ENCODE peak calls at places on chromosomes 4 and X, in four cellular contexts. C is K562, K is GM12878, O is HepG2. L is an unnamed sample.
A peak's percentile ranks its signal among the peaks of the same experiment; 100 is the strongest.

GRCh38 chr4:139523076-139523475 is 32.9 kb downstream of the SETD7 start:
- DNase-seq in C (no peak), K (no peak), O (no peak), L (no peak)

GRCh38 chr4:154313004-154313587 is 178.5 kb downstream of the DCHS2 start:
- DNase-seq in C (no peak), K (no peak), O (no peak), L (no peak)

GRCh38 chrX:123436512-123436911 is 252.4 kb downstream of the GRIA3 start:
- DNase-seq in C (no peak), K (no peak), O (no peak), L (no peak)

GRCh38 chr4:105088110-105088879 is 58.4 kb upstream of the TET2 start:
- DNase-seq in C (no peak), K (no peak), O (no peak), L (peak; percentile 5)

GRCh38 chrX:63920875-63921274 is 135.9 kb upstream of the ARHGEF9 start:
- DNase-seq in C (no peak), K (no peak), O (no peak), L (no peak)

GRCh38 chr4:78426972-78427371 is 124.6 kb upstream of the ANXA3 start:
- DNase-seq in C (no peak), K (peak; percentile 11), O (peak; percentile 13), L (peak; percentile 11)

GRCh38 chrX:132958086-132958703 is at the start of gene HS6ST2:
- DNase-seq in C (no peak), K (no peak), O (no peak), L (no peak)

GRCh38 chrX:68571292-68572256 is 72.7 kb downstream of the YIPF6 start:
- DNase-seq in C (peak; percentile 51), K (peak; percentile 39), O (no peak), L (peak; percentile 68)

GRCh38 chrX:112941209-112941788 is 100.7 kb upstream of the AMOT start:
- DNase-seq in C (no peak), K (peak; percentile 32), O (no peak), L (peak; percentile 0)

GRCh38 chrX:10387011-10387410 is 230.2 kb downstream of the CLCN4 start:
- DNase-seq in C (no peak), K (no peak), O (no peak), L (no peak)

GRCh38 chrX:34884693-34885277 is 57.8 kb upstream of the FAM47B start:
- DNase-seq in C (no peak), K (no peak), O (no peak), L (peak; percentile 33)

GRCh38 chrX:32842053-32842452 is 369.3 kb downstream of the DMD start:
- DNase-seq in C (no peak), K (no peak), O (no peak), L (no peak)

GRCh38 chr4:111943796-111944203 is 201.5 kb upstream of the FAM241A start:
- DNase-seq in C (peak; percentile 9), K (no peak), O (peak; percentile 28), L (peak; percentile 65)

GRCh38 chr4:158193171-158193749 is 17.0 kb upstream of the TMEM144 start:
- DNase-seq in C (peak; percentile 41), K (no peak), O (peak; percentile 43), L (peak; percentile 43)

GRCh38 chr4:20840648-20841190 is 140.5 kb downstream of the PACRGL start:
- DNase-seq in C (no peak), K (no peak), O (no peak), L (no peak)

GRCh38 chr4:21768349-21769310 is 179.9 kb downstream of the KCNIP4 start:
- DNase-seq in C (peak; percentile 13), K (no peak), O (peak; percentile 28), L (peak; percentile 40)

GRCh38 chrX:108199691-108200090 is 108.1 kb downstream of the ATG4A start:
- DNase-seq in C (peak; percentile 33), K (no peak), O (peak; percentile 2), L (peak; percentile 44)

GRCh38 chr4:8188743-8189550 is 10.1 kb upstream of the SH3TC1 start:
- DNase-seq in C (no peak), K (no peak), O (no peak), L (no peak)

GRCh38 chrX:68146054-68146453 is 287.2 kb downstream of the OPHN1 start:
- DNase-seq in C (peak; percentile 21), K (no peak), O (peak; percentile 39), L (peak; percentile 56)

GRCh38 chrX:9562851-9563250 is 98.0 kb downstream of the TBL1X start:
- DNase-seq in C (no peak), K (no peak), O (peak; percentile 63), L (peak; percentile 22)

GRCh38 chr4:878796-879729 is 53.1 kb downstream of the GAK start:
- DNase-seq in C (no peak), K (no peak), O (no peak), L (no peak)

DNA sequence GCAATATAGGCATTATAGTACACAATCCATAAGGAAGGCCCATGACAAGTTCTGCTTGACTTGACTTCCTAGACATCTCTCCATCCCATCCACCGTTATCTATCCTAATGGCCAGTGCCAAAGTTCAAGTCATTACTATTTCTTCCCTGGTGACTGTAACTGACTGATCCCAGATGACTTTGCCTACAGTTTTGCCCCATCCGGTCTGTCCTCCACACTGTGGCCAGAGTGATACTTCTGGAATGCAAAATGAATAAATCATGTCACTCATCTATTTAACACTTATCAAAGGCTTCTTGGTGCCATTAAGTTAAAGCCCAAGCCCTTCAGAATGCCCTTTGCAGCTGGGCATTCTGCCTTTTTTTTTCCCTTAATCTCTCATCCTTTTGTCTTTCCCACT is 130.8 kb downstream of the PPARGC1A start:
- DNase-seq in C (no peak), K (no peak), O (no peak), L (no peak)
- TF ChIP-seq ESRRA in C (no peak), K (no peak), O (no peak), L (no peak)

GRCh38 chrX:49760288-49760885 is 64.6 kb upstream of the PAGE1 start:
- DNase-seq in C (no peak), K (no peak), O (no peak), L (no peak)

GRCh38 chrX:49756692-49757091 is 60.9 kb upstream of the PAGE1 start:
- DNase-seq in C (no peak), K (no peak), O (no peak), L (no peak)

GRCh38 chrX:49767231-49767630 is 61.9 kb upstream of the PAGE4 start:
- DNase-seq in C (no peak), K (no peak), O (no peak), L (no peak)

GRCh38 chrX:49762175-49762704 is 66.5 kb upstream of the PAGE1 start:
- DNase-seq in C (no peak), K (no peak), O (peak; percentile 7), L (no peak)

DNA sequence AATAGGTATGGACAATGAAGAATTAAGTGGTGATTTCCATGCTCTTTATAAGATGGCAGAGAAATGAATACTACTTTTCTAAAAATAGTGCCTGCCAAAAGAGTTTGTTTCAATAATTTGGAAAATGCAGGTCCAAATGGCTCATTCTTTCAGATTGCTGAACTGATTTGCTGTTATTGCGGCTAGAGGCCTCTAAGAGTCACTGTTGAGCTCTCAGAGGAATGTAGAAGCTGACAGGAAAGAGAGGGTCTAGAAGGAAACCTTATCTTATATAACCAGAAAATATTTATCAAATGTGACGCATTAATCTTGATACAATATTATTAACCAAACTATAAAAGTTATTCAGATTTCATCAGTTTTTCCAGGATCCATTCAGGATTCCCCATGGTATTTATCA is 65.7 kb upstream of the PAGE1 start:
- DNase-seq in C (peak; percentile 20), K (no peak), O (peak; percentile 23), L (peak; percentile 11)
- TF ChIP-seq CTCF in C (peak; percentile 56), K (peak; percentile 51), O (peak; percentile 65), L (peak; percentile 34)

GRCh38 chr4:17561195-17561909 is 15.6 kb upstream of the LAP3 start:
- DNase-seq in C (no peak), K (no peak), O (no peak), L (no peak)
- TF ChIP-seq CEBPB in C (no peak), K (no peak), O (no peak), L (no peak)

DNA sequence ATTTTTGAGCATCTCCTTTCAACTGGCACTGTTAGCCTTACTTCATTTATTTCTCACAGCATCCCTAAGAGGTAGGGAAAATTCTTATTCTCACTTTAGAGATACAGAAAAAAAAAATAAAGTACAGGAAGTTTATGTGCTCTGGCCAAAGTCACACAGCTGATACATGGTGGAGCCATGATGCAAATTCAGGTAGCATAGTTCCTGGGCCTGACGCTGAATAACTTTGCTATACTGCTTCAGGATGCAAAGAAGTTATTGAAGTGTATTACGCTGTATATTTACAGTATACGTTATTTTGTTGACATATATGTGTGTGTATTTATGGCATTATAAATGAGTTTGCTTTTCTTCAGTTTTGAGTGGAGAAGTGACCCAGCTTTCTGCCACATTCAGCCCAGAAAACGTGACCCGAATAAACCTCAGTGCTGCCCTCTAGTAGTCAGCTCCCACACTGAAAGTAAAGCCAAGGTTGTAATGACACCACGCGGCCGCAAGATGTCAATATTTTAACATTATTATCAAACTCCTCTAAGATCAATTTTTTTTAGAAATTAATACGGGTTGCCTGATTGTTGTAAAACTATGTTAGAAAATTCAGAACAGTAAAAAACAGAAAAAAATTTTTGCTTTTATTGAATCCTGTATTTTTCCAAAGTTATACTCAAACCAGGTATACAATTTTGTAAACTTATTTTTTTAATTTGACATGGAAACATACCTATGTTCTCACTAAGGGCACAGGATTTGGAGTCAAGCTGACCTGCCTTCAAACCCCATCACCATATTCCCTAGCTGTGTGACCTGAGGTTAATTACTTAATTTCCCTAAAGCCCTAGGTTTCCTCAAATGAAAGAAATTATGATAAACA is 3.8 kb upstream of the GUCY2F start:
- DNase-seq in C (peak; percentile 51), K (peak; percentile 34), O (peak; percentile 47), L (peak; percentile 15)
- TF ChIP-seq ESRRA in C (no peak), K (no peak), O (no peak), L (no peak)

GRCh38 chrX:49192722-49193328 is 6.7 kb upstream of the PRICKLE3 start:
- DNase-seq in C (no peak), K (no peak), O (no peak), L (no peak)
- TF ChIP-seq CTCF in C (peak; percentile 80), K (peak; percentile 50), O (peak; percentile 64), L (peak; percentile 54)

DNA sequence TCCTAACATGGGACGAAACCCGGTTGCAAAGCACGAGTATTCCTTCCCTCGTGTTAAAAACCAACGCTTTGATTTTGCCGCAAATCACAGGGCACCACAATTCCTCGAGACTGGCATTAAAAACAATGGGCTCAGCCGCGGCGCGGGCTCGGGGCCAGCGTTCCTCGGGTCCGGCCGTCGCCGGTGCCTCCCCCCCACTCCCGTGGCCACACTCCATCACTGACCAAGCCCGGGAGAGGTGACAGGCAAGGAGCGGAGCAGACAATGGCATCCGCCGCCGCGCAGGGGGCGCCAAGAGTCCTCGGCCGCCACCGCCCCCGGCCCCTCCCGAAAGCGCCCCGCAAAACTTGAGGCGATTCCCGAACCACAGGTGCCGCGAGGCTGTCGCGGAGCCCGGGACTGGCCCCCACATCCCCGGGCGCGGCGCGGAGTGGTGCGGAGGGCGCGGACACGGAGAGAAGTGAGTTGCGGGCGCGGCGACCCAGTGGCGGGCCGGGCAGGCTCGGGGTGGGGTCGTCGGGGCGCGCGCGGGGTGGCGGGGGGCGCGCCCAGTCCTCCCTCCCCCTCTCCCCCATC is 445 bp downstream of the AP1S2 start:
- DNase-seq in C (peak; percentile 66), K (no peak), O (peak; percentile 24), L (peak; percentile 39)
- TF ChIP-seq CEBPB in C (no peak), K (no peak), O (no peak), L (no peak)

DNA sequence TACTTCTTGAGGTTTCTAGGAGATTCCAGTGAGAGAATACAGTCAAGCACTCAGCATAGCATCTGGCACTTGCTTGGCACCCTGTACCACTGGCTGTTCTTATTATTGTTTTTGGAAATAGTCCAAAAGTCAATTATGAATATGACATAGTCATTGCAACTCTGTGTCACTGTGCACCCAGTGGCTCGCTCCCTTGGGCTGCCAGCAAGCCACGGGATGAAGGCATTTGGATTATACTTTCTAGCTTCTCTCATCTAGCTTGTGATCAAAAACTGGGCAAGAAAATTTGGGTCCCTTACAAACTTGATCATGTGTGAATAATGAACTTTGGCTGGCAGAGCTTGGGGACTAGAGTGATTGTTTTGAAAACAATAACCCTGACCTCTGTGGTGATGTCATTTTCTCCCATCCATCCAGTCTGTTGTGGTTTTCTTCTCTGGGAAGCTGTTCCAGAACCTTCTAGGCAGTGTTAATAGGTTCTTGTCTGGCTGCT is 32.8 kb upstream of the LIMCH1 start:
- DNase-seq in C (no peak), K (no peak), O (no peak), L (no peak)
- TF ChIP-seq ESRRA in C (no peak), K (no peak), O (no peak), L (no peak)